ENCODE peak calls at places on chromosome 22, in six cellular contexts. J, I, R, Y, G and N are unnamed samples.

GRCh38 chr22:32534252-32535215 is 59.9 kb downstream of the FBXO7 start:
- DNase-seq in J (no peak), Y (peak; percentile 56), G (no peak), R (no peak), I (no peak), N (no peak)

GRCh38 chr22:33748714-33749113 is 171.6 kb downstream of the LARGE1 start:
- DNase-seq in I (no peak), G (no peak), R (no peak), Y (no peak), J (no peak), N (no peak)

GRCh38 chr22:43643362-43643761 is 168.7 kb downstream of the EFCAB6 start:
- DNase-seq in Y (no peak), G (no peak), I (no peak), J (no peak), R (no peak), N (no peak)

GRCh38 chr22:30396871-30397655 is at the start of gene SEC14L2:
- DNase-seq in R (no peak), I (peak; percentile 66), G (no peak), J (peak; percentile 9), Y (peak; percentile 84), N (peak; percentile 77)

GRCh38 chr22:23696326-23696851 is 5.6 kb downstream of the RGL4 start:
- DNase-seq in R (peak; percentile 82), G (no peak), J (peak; percentile 47), I (peak; percentile 60), Y (no peak), N (peak; percentile 71)

GRCh38 chr22:23014250-23014649 is 56.1 kb upstream of the GNAZ start:
- DNase-seq in I (no peak), G (no peak), R (no peak), Y (no peak), J (no peak), N (no peak)

GRCh38 chr22:39941661-39942060 is 18.5 kb upstream of the TMA7B start:
- DNase-seq in Y (no peak), I (no peak), J (no peak), G (no peak), R (no peak), N (no peak)

GRCh38 chr22:31211862-31212730 is at the start of gene LIMK2:
- DNase-seq in I (peak; percentile 99), Y (peak; percentile 94), J (peak; percentile 95), R (peak; percentile 84), G (no peak), N (peak; percentile 97)

GRCh38 chr22:34462795-34463194 is 542.5 kb upstream of the LARGE1 start:
- DNase-seq in R (no peak), J (no peak), Y (no peak), I (no peak), G (no peak), N (no peak)